ENCODE peak calls at places on chromosomes 2 and 18, in ten cellular contexts. P is tibial artery; A is HuH-7; C is H1; M is activated CD4-positive, CD25-positive, alpha-beta regulatory T cell treated with anti-CD3 and anti-CD28 coated beads, Interleukin-2, amount 50 U/mL, for 16 hours; D is activated naive CD8-positive, alpha-beta T cell treated with anti-CD3 and anti-CD28 coated beads, Interleukin-2, amount 50 U/mL, for 24 hours; R is HuH-7.5; V is chondrocyte; L is T follicular helper cell; U is foreskin fibroblast. H is an unnamed sample.

GRCh38 chr2:62578837-62579640 is 73.0 kb upstream of the TMEM17 start:
- DNase-seq in D (no peak), L (no peak), A (peak; percentile 43), M (no peak), U (peak; percentile 87), R (peak; percentile 33), C (no peak), P (no peak), V (no peak), H (no peak)

GRCh38 chr2:218400167-218400929 is 680 bp downstream of the CTDSP1 start:
- DNase-seq in L (no peak), R (peak; percentile 73), P (peak; percentile 51), M (no peak), A (peak; percentile 63), U (peak; percentile 51), D (peak; percentile 44), V (no peak), C (peak; percentile 80), H (peak; percentile 54)

GRCh38 chr2:237743561-237744269 is 54.9 kb upstream of the RBM44 start:
- DNase-seq in A (peak; percentile 66), C (no peak), M (no peak), R (peak; percentile 42), D (no peak), V (no peak), U (peak; percentile 35), P (no peak), L (no peak), H (no peak)

GRCh38 chr2:30655660-30656059 is 151.6 kb downstream of the CAPN13 start:
- DNase-seq in U (peak; percentile 40), L (no peak), A (no peak), C (peak; percentile 33), V (no peak), M (no peak), R (no peak), P (no peak), D (no peak), H (no peak)

GRCh38 chr18:9985641-9986040 is 71.8 kb downstream of the VAPA start:
- DNase-seq in A (no peak), U (no peak), L (no peak), R (no peak), P (no peak), V (no peak), M (no peak), D (no peak), C (no peak), H (no peak)

GRCh38 chr2:217220228-217221013 is 360.6 kb upstream of the TNP1 start:
- DNase-seq in U (peak; percentile 56), C (no peak), L (no peak), V (no peak), D (no peak), P (no peak), A (no peak), R (no peak), M (no peak), H (peak; percentile 66)

GRCh38 chr2:210663574-210663973 is 107.2 kb downstream of the CPS1 start:
- DNase-seq in D (no peak), M (no peak), R (no peak), P (no peak), A (peak; percentile 34), U (peak; percentile 4), V (no peak), L (no peak), C (no peak), H (peak; percentile 71)

GRCh38 chr2:230717595-230717994 is 5.0 kb downstream of the CAB39 start:
- DNase-seq in L (no peak), V (no peak), U (peak; percentile 10), R (no peak), C (no peak), P (no peak), A (no peak), M (no peak), D (no peak), H (no peak)

GRCh38 chr18:63138469-63139340 is 180.9 kb downstream of the BCL2 start:
- DNase-seq in C (peak; percentile 71), L (no peak), D (no peak), U (peak; percentile 56), P (no peak), V (no peak), M (no peak), A (no peak), R (no peak), H (no peak)

GRCh38 chr18:44723973-44724778 is 43.5 kb downstream of the SETBP1 start:
- DNase-seq in L (no peak), A (no peak), U (no peak), P (peak; percentile 53), R (no peak), V (no peak), M (no peak), C (no peak), D (no peak), H (peak; percentile 35)

GRCh38 chr2:45432406-45432805 is 178.7 kb downstream of the SRBD1 start:
- DNase-seq in P (no peak), C (no peak), R (no peak), L (no peak), U (peak; percentile 33), M (no peak), A (no peak), D (no peak), V (no peak), H (peak; percentile 17)

GRCh38 chr18:13526519-13526918 is 199.8 kb downstream of the FAM210A start:
- DNase-seq in A (no peak), R (no peak), M (no peak), L (no peak), V (no peak), U (no peak), C (no peak), D (no peak), P (no peak), H (no peak)

GRCh38 chr2:189854956-189855355 is 70.7 kb downstream of the PMS1 start:
- DNase-seq in P (no peak), C (no peak), A (no peak), R (no peak), V (no peak), D (no peak), U (peak; percentile 47), M (no peak), L (no peak), H (no peak)

GRCh38 chr2:140344842-140345241 is 1564.7 kb upstream of the NXPH2 start:
- DNase-seq in A (no peak), D (no peak), M (no peak), R (no peak), L (no peak), P (no peak), C (no peak), U (peak; percentile 54), V (no peak), H (no peak)

GRCh38 chr2:29174937-29175336 is 59.7 kb downstream of the CLIP4 start:
- DNase-seq in A (no peak), V (no peak), D (no peak), R (no peak), C (no peak), U (no peak), P (no peak), M (no peak), L (no peak), H (no peak)

GRCh38 chr2:71930073-71930681 is 217.5 kb downstream of the CYP26B1 start:
- DNase-seq in V (no peak), M (no peak), D (no peak), P (no peak), L (no peak), R (no peak), C (peak; percentile 33), U (peak; percentile 67), A (no peak), H (no peak)

GRCh38 chr2:66021296-66021695 is 413.6 kb upstream of the MEIS1 start:
- DNase-seq in L (no peak), P (no peak), U (no peak), V (no peak), A (no peak), C (no peak), M (no peak), R (no peak), D (no peak), H (no peak)

GRCh38 chr2:162221064-162221463 is 22.2 kb downstream of the FAP start:
- DNase-seq in R (peak; percentile 39), V (no peak), D (peak; percentile 66), U (peak; percentile 71), A (peak; percentile 64), C (peak; percentile 91), M (peak; percentile 37), L (peak; percentile 17), P (peak; percentile 74), H (peak; percentile 83)

GRCh38 chr2:200173691-200174090 is 132.8 kb upstream of the SPATS2L start:
- DNase-seq in L (no peak), C (no peak), U (no peak), R (no peak), V (no peak), D (no peak), P (no peak), A (no peak), M (no peak), H (no peak)

GRCh38 chr2:57862727-57863126 is 183.9 kb upstream of the VRK2 start:
- DNase-seq in L (no peak), D (no peak), R (no peak), C (no peak), A (no peak), V (no peak), U (no peak), M (no peak), P (no peak), H (no peak)

GRCh38 chr2:130854301-130854700 is 17.6 kb downstream of the ARHGEF4 start:
- DNase-seq in U (no peak), M (no peak), D (no peak), P (no peak), L (no peak), C (no peak), A (no peak), V (peak; percentile 59), R (no peak), H (no peak)

GRCh38 chr2:136375017-136375901 is 257.3 kb upstream of the CXCR4 start:
- DNase-seq in L (no peak), P (no peak), M (no peak), R (no peak), V (no peak), A (no peak), C (peak; percentile 3), D (no peak), U (no peak), H (no peak)

GRCh38 chr2:42794271-42795046 is 2.1 kb upstream of the HAAO start:
- DNase-seq in R (peak; percentile 79), A (peak; percentile 78), P (no peak), U (peak; percentile 70), M (no peak), V (no peak), C (no peak), D (no peak), L (no peak), H (peak; percentile 31)

GRCh38 chr18:55787674-55788073 is 199.7 kb upstream of the TCF4 start:
- DNase-seq in V (no peak), U (no peak), D (no peak), C (no peak), L (no peak), P (no peak), R (no peak), M (no peak), A (no peak), H (no peak)

GRCh38 chr2:26352892-26353291 is 6.3 kb upstream of the ADGRF3 start:
- DNase-seq in R (no peak), M (no peak), L (no peak), P (no peak), U (peak; percentile 47), C (no peak), V (no peak), D (no peak), A (no peak), H (no peak)

GRCh38 chr18:44869533-44869932 is 188.8 kb downstream of the SETBP1 start:
- DNase-seq in A (no peak), R (no peak), L (no peak), M (no peak), U (no peak), C (no peak), D (no peak), P (no peak), V (no peak), H (no peak)

GRCh38 chr2:101251844-101252407 is 760 bp upstream of the CNOT11 start:
- DNase-seq in U (no peak), A (no peak), D (peak; percentile 4), R (peak; percentile 28), L (peak; percentile 37), P (no peak), M (no peak), V (no peak), C (peak; percentile 52), H (peak; percentile 2)

GRCh38 chr2:108853421-108853820 is 66.8 kb downstream of the CCDC138 start:
- DNase-seq in U (peak; percentile 10), M (no peak), P (no peak), R (no peak), C (no peak), V (no peak), A (no peak), D (no peak), L (no peak), H (peak; percentile 28)

H was measured in cardiac muscle cell.